ENCODE peak calls at places on chromosomes 12 and 14, in five cellular contexts. One of them, this sample, is unnamed.

GRCh38 chr12:49187184-49187583 is 1.7 kb downstream of the TUBA1A start:
- DNase-seq in stimulated activated CD4-positive, alpha-beta T cell treated with anti-CD3 and anti-CD28 coated beads, Interleukin-12 subunit alpha, Interleukin-12 subunit beta, amount 100 ng/mL, for 4 hours: no peak
- DNase-seq in aorta: no peak
- DNase-seq in AG20443: peak
- DNase-seq in caudate nucleus: peak
- DNase-seq in this sample: no peak

GRCh38 chr14:75373133-75373532 is 54.7 kb upstream of the JDP2 start:
- DNase-seq in stimulated activated CD4-positive, alpha-beta T cell treated with anti-CD3 and anti-CD28 coated beads, Interleukin-12 subunit alpha, Interleukin-12 subunit beta, amount 100 ng/mL, for 4 hours: no peak
- DNase-seq in aorta: no peak
- DNase-seq in AG20443: no peak
- DNase-seq in caudate nucleus: no peak
- DNase-seq in this sample: no peak

GRCh38 chr12:60279224-60279623 is 683.4 kb downstream of the SLC16A7 start:
- DNase-seq in stimulated activated CD4-positive, alpha-beta T cell treated with anti-CD3 and anti-CD28 coated beads, Interleukin-12 subunit alpha, Interleukin-12 subunit beta, amount 100 ng/mL, for 4 hours: no peak
- DNase-seq in aorta: no peak
- DNase-seq in AG20443: peak
- DNase-seq in caudate nucleus: no peak
- DNase-seq in this sample: no peak

GRCh38 chr12:122902854-122903703 is 7.2 kb upstream of the VPS37B start:
- DNase-seq in stimulated activated CD4-positive, alpha-beta T cell treated with anti-CD3 and anti-CD28 coated beads, Interleukin-12 subunit alpha, Interleukin-12 subunit beta, amount 100 ng/mL, for 4 hours: no peak
- DNase-seq in aorta: no peak
- DNase-seq in AG20443: no peak
- DNase-seq in caudate nucleus: no peak
- DNase-seq in this sample: no peak

GRCh38 chr12:90922068-90922743 is 32.8 kb downstream of the CCER1 start:
- DNase-seq in stimulated activated CD4-positive, alpha-beta T cell treated with anti-CD3 and anti-CD28 coated beads, Interleukin-12 subunit alpha, Interleukin-12 subunit beta, amount 100 ng/mL, for 4 hours: no peak
- DNase-seq in aorta: no peak
- DNase-seq in AG20443: peak
- DNase-seq in caudate nucleus: no peak
- DNase-seq in this sample: no peak

GRCh38 chr12:40820794-40821484 is 128.7 kb downstream of the CNTN1 start:
- DNase-seq in stimulated activated CD4-positive, alpha-beta T cell treated with anti-CD3 and anti-CD28 coated beads, Interleukin-12 subunit alpha, Interleukin-12 subunit beta, amount 100 ng/mL, for 4 hours: no peak
- DNase-seq in aorta: no peak
- DNase-seq in AG20443: no peak
- DNase-seq in caudate nucleus: no peak
- DNase-seq in this sample: no peak

GRCh38 chr14:52124791-52125661 is 56.2 kb upstream of the NID2 start:
- DNase-seq in stimulated activated CD4-positive, alpha-beta T cell treated with anti-CD3 and anti-CD28 coated beads, Interleukin-12 subunit alpha, Interleukin-12 subunit beta, amount 100 ng/mL, for 4 hours: no peak
- DNase-seq in aorta: no peak
- DNase-seq in AG20443: peak
- DNase-seq in caudate nucleus: no peak
- DNase-seq in this sample: no peak

GRCh38 chr12:28568083-28568482 is 377.8 kb downstream of the CCDC91 start:
- DNase-seq in stimulated activated CD4-positive, alpha-beta T cell treated with anti-CD3 and anti-CD28 coated beads, Interleukin-12 subunit alpha, Interleukin-12 subunit beta, amount 100 ng/mL, for 4 hours: no peak
- DNase-seq in aorta: no peak
- DNase-seq in AG20443: peak
- DNase-seq in caudate nucleus: no peak
- DNase-seq in this sample: no peak

GRCh38 chr14:73234029-73234428 is 3.3 kb upstream of the PAPLN start:
- DNase-seq in stimulated activated CD4-positive, alpha-beta T cell treated with anti-CD3 and anti-CD28 coated beads, Interleukin-12 subunit alpha, Interleukin-12 subunit beta, amount 100 ng/mL, for 4 hours: no peak
- DNase-seq in aorta: peak
- DNase-seq in AG20443: no peak
- DNase-seq in caudate nucleus: no peak
- DNase-seq in this sample: no peak